ENCODE peak calls at places on chromosomes 2 and 18, in six cellular contexts. O, V, H, W, J and S are unnamed samples.

GRCh38 chr18:22171839-22172582 is 2.6 kb downstream of the GATA6 start:
- DNase-seq in O (peak), V (no peak), J (no peak), H (no peak), W (no peak), S (no peak)

GRCh38 chr18:33839452-33840225 is 261.6 kb downstream of the ASXL3 start:
- DNase-seq in J (peak), V (no peak), W (peak), H (no peak), O (no peak), S (peak)

GRCh38 chr2:85308951-85309555 is 18.7 kb downstream of the TGOLN2 start:
- DNase-seq in V (no peak), J (no peak), W (peak), O (no peak), H (no peak), S (no peak)

GRCh38 chr2:166335284-166335683 is 40.5 kb downstream of the SCN9A start:
- DNase-seq in V (no peak), H (no peak), O (no peak), J (peak), W (peak), S (no peak)

GRCh38 chr2:69210386-69210785 is 176.6 kb downstream of the GFPT1 start:
- DNase-seq in W (no peak), H (no peak), V (no peak), J (no peak), O (no peak), S (no peak)

GRCh38 chr2:160220545-160221009 is 20.5 kb upstream of the ITGB6 start:
- DNase-seq in J (no peak), W (no peak), V (no peak), O (no peak), H (no peak), S (no peak)

GRCh38 chr18:64370036-64370435 is 221.1 kb upstream of the LINC00305 start:
- DNase-seq in V (no peak), W (no peak), H (no peak), J (no peak), O (no peak), S (no peak)

GRCh38 chr2:37820471-37820991 is 104.6 kb upstream of the RMDN2 start:
- DNase-seq in V (no peak), W (no peak), O (no peak), J (no peak), H (no peak), S (no peak)

GRCh38 chr2:213640742-213641425 is 356.6 kb downstream of the SPAG16 start:
- DNase-seq in H (no peak), W (no peak), J (no peak), O (no peak), V (no peak), S (no peak)

GRCh38 chr2:33216508-33217182 is 259.8 kb upstream of the RASGRP3 start:
- DNase-seq in W (no peak), H (no peak), V (no peak), J (no peak), O (no peak), S (no peak)

GRCh38 chr18:58998421-58999203 is 133.9 kb downstream of the ZNF532 start:
- DNase-seq in H (no peak), O (peak), J (no peak), V (no peak), W (no peak), S (no peak)

GRCh38 chr2:100405403-100406119 is 11.9 kb downstream of the CHST10 start:
- DNase-seq in O (no peak), V (no peak), W (no peak), H (no peak), J (no peak), S (no peak)

GRCh38 chr18:9673296-9674251 is 34.5 kb upstream of the RAB31 start:
- DNase-seq in V (peak), W (peak), J (peak), O (no peak), H (peak), S (peak)

GRCh38 chr2:112053917-112054846 is 887 bp upstream of the TMEM87B start:
- DNase-seq in H (peak), O (peak), W (peak), V (peak), J (peak), S (peak)
- TF ChIP-seq POLR2A in H (peak), O (no peak), W (peak), V (no peak), J (peak), S (no peak)

DNA sequence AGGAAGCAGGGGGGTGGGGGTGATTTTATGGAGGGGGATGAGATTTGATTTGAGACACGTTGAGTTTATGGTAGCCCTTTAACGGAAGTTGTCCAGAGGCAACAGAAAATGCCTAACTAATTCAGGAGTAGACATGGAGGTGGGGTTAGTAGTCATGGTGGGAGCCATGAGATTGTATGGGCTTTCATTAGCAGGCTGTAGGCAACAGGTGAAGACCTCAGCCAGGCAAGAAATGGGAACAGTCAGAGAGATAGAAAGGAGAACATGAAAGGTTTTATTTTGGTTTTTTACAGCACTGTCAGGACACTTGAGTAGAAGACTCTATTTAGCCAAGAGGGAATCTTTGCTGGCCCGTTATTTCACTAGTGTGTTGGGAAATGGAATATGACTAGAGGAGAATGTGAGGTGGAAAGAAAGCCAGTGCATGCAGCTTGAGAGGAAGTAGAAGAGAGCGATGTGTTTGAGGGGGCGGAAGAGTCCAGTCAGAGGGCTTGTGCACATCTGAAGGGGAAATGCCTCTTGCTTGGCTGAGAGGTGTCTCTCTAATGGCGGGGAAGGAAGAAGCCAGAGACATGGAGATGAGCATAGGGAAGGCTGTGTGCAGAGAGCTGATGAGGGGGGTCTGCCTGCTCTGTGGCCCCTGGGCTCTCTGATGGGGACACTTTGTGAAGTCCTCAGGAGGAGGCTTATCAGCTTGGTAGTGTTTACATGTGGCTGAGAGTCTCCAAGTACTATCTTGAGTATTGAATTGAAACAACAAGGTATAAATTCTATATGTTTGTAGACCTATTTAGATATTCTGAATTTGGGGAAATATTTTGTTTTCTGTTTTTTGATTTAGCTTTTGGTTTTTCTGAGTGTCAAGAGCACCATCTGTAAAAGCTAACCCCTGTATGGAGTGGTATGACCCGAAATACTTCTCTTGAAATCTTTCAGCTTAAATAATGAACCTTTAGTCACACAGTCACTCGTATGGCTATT is 66.9 kb upstream of the ITM2C start:
- DNase-seq in W (no peak), H (no peak), V (no peak), J (peak), O (no peak), S (no peak)
- TF ChIP-seq TAF1 in W (no peak), H (no peak), V (no peak), J (no peak), O (no peak), S (peak)

DNA sequence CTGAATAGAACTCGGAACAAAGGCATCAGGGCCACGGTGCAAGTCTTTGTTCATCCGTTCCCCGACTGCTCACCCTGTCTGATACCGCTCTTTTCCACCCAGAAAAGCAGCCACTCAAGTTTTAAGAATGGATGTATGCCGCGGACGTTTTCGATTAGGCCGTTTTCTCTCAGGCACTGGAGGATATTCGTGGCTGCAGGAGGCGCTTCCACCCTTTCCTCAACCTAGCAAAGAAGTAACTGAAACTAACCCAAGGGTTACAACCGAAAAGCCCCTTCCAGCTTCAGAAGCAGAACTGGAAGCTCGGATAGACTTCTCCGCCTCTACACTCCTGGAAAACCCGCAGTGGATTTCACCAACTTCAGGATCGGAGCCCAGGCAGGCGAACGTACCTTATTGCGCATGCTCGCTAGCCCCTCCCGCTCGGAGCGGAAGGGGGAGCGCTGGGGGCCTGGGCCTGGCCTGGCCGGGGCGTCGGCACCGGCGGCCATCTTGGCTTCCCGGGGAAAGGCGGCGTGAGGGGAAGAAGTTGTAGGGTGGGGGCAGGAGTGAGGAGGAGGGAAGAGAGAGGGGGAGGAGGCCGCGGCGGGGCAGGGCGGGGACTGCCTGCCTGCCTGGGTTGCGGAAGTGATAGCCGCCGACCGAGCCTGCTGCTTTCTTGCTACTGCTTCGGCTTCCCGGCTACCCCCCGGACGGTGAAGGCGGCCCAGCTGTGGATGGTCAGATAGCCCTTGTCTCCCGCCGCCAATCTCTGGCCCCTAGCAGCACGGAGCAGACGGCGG is at the start of gene ACTR3:
- DNase-seq in O (peak), W (peak), V (peak), J (peak), H (peak), S (peak)
- TF ChIP-seq POLR2A in O (peak), W (peak), V (peak), J (peak), H (peak), S (peak)

GRCh38 chr2:114056294-114057143 is 166.6 kb downstream of the ACTR3 start:
- DNase-seq in H (peak), W (no peak), V (no peak), O (no peak), J (no peak), S (no peak)
- TF ChIP-seq TAF1 in H (no peak), W (no peak), V (no peak), O (no peak), J (no peak), S (no peak)

GRCh38 chr2:77156599-77156998 is 365.6 kb downstream of the LRRTM4 start:
- DNase-seq in W (no peak), V (no peak), H (no peak), J (no peak), O (no peak), S (no peak)

GRCh38 chr2:77161009-77161408 is 361.2 kb downstream of the LRRTM4 start:
- DNase-seq in W (peak), J (no peak), V (no peak), O (no peak), H (no peak), S (no peak)
- TF ChIP-seq POLR2A in W (no peak), J (no peak), V (no peak), O (no peak), H (no peak), S (no peak)

GRCh38 chr2:44736270-44736942 is 205.1 kb upstream of the SIX3 start:
- DNase-seq in W (no peak), O (no peak), J (no peak), H (no peak), V (no peak), S (no peak)

GRCh38 chr2:44742054-44742453 is 199.4 kb upstream of the SIX3 start:
- DNase-seq in W (peak), H (no peak), V (no peak), J (no peak), O (no peak), S (no peak)

GRCh38 chr2:44741507-44741906 is 200.0 kb upstream of the SIX3 start:
- DNase-seq in H (no peak), O (no peak), W (peak), J (no peak), V (no peak), S (no peak)

GRCh38 chr2:44743473-44743872 is 198.0 kb upstream of the SIX3 start:
- DNase-seq in J (no peak), V (no peak), W (no peak), O (no peak), H (no peak), S (no peak)

DNA sequence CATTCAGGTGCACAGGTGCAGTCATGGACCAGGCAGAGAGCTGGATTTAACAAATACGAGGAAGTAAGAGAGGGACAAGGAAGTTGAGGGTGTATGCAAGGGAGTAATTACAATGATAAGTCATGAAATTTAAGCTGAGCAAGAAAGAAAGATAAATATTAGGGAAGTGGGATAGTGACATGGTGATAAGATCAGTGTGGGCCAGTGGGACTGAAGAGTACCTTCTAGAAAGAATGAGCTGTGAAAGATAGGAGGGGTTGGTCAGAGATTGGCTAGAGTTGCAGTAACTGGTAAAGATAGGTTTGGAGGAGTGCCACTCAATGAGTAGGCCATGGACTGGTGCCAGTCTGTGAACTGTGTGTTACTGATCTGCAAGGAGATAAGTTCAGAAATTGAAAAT is 200.8 kb upstream of the SIX3 start:
- DNase-seq in W (no peak), O (no peak), V (no peak), H (no peak), J (no peak), S (no peak)
- TF ChIP-seq TAF1 in W (no peak), O (no peak), V (no peak), H (no peak), J (no peak), S (no peak)

GRCh38 chr2:144520718-144521487 is 984 bp upstream of the ZEB2 start:
- DNase-seq in W (no peak), V (no peak), O (no peak), H (no peak), J (peak), S (no peak)

GRCh38 chr2:144521702-144522101 is 1.8 kb upstream of the ZEB2 start:
- DNase-seq in O (no peak), H (no peak), J (peak), W (no peak), V (no peak), S (no peak)

GRCh38 chr2:144518744-144519596 is 949 bp downstream of the ZEB2 start:
- DNase-seq in J (peak), W (no peak), O (no peak), V (no peak), H (peak), S (no peak)

GRCh38 chr2:144519597-144519933 is 354 bp downstream of the ZEB2 start:
- DNase-seq in H (no peak), J (no peak), V (no peak), O (no peak), W (no peak), S (no peak)

DNA sequence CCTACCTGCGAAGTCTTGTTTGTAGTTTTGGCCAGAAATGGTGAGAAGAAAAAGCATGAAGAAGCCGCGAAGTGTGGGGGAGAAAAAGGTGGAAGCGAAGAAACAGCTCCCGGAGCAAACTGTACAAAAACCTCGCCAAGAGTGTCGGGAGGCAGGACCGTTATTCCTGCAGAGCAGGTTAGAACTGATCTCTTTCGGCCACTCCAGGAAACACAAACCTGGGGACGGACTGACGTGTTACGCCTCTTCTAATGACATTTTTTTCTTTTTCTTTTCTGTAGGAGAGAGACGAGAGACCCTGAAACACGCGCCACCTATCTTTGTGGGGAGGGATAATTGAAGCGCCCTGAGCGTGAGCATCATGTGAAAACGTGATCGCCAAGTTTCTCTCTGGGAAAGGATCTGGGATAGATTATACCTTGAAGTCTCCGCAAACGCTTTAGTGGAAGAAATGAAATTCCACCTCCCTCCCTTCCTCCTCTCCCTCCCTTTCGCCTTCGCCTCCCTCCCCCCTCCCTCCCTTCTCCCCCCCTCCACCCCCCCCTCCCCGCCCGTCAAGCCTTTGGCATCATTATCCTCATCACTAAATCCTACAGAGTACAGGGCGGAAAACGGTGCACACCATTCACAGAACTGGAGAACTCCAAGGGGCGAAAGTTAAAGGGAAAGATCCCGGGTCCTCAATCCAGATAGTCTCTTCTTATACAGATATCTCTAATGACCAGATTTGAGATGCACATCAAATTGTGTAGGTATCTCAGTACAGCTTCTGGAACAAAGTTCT is at the start of gene ZEB2:
- DNase-seq in J (peak), O (peak), V (no peak), W (peak), H (no peak), S (no peak)
- TF ChIP-seq POLR2A in J (peak), O (no peak), V (no peak), W (no peak), H (peak), S (no peak)

DNA sequence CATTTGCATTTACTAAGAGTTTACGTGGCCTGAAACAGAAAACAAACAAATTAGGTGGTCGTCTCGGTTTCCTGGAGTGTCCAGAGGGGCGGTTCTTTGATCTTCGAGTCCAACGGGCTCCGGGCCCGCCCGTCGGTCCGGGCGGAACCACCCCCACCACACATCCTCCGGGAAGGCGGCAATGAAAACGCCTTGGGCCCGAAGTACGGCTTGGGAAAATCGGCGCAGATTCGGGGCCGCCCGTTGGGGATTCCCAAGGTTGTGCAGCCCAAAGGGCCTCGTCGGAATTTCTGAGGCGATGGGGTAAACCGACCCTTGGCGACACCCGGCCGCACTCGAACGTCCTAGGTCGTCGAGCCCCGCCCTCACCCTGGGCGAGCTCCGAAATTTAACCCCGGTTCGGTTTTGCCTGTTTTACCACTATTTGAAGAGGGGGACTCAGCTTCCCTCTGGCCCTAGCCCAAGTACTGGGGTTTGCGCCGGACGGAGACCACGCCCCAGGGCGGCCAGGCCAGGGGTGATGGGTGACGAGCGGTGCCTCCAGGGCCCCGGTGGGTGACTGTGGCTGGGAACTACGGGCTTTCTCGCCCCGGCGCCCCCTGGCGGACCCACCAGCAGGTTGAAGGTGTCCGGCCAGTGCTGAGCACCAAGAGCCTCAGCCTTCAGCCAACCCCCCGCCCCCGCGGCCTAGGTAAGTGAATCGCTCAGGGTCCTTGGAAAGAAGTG is 1.9 kb upstream of the CFAP53 start:
- DNase-seq in W (no peak), O (peak), V (peak), H (peak), J (no peak), S (peak)
- TF ChIP-seq TAF1 in W (no peak), O (no peak), V (no peak), H (no peak), J (no peak), S (no peak)

GRCh38 chr18:3238742-3239141 is 8.9 kb upstream of the MYL12A start:
- DNase-seq in V (no peak), J (no peak), W (no peak), H (no peak), O (no peak), S (no peak)
- TF ChIP-seq POLR2A in V (no peak), J (no peak), W (no peak), H (no peak), O (no peak), S (no peak)

GRCh38 chr2:207734636-207735512 is 23.4 kb downstream of the CCNYL1 start:
- DNase-seq in J (no peak), O (no peak), V (no peak), W (peak), H (no peak), S (no peak)
- TF ChIP-seq TAF1 in J (no peak), O (no peak), V (no peak), W (no peak), H (no peak), S (no peak)